ENCODE peak calls at places on chromosomes 1 and 21, in eight cellular contexts. U is A549, F is tibial nerve, V is endothelial cell of umbilical vein, A is NCI-H524, I is NCI-H510A treated with DMSO at 0.1 percent for 48 hours, S is cardiac fibroblast, Y is ACHN. Z is an unnamed sample.

GRCh38 chr21:14917762-14918161 is 147.0 kb downstream of the NRIP1 start:
- DNase-seq in U (no peak), F (no peak), V (no peak), A (peak; percentile 6), I (no peak), S (no peak), Y (no peak), Z (no peak)

GRCh38 chr1:113615425-113615824 is 143.9 kb downstream of the PHTF1 start:
- DNase-seq in U (no peak), F (no peak), V (no peak), A (no peak), I (no peak), S (peak; percentile 66), Y (no peak), Z (no peak)

GRCh38 chr1:200905411-200906052 is 10.8 kb downstream of the INAVA start:
- DNase-seq in U (peak; percentile 78), F (no peak), V (no peak), A (no peak), I (no peak), S (peak; percentile 51), Y (peak; percentile 27), Z (no peak)

GRCh38 chr1:85203573-85204169 is 2.9 kb upstream of the SYDE2 start:
- DNase-seq in U (no peak), F (no peak), V (no peak), A (no peak), I (no peak), S (peak; percentile 16), Y (no peak), Z (peak; percentile 55)

GRCh38 chr1:7409278-7409677 is 361.8 kb upstream of the VAMP3 start:
- DNase-seq in U (no peak), F (no peak), V (no peak), A (no peak), I (no peak), S (no peak), Y (no peak), Z (no peak)

GRCh38 chr1:1287288-1288110 is 7.3 kb downstream of the SCNN1D start:
- DNase-seq in U (no peak), F (no peak), V (no peak), A (no peak), I (no peak), S (no peak), Y (no peak), Z (no peak)

GRCh38 chr21:29892379-29892778 is 47.4 kb downstream of the GRIK1 start:
- DNase-seq in U (no peak), F (no peak), V (no peak), A (no peak), I (no peak), S (no peak), Y (no peak), Z (no peak)

GRCh38 chr1:32861904-32862698 is 8.6 kb downstream of the FNDC5 start:
- DNase-seq in U (no peak), F (no peak), V (no peak), A (no peak), I (no peak), S (peak; percentile 14), Y (no peak), Z (no peak)

GRCh38 chr1:228927947-228928898 is 192.9 kb downstream of the RHOU start:
- DNase-seq in U (no peak), F (no peak), V (no peak), A (no peak), I (no peak), S (no peak), Y (no peak), Z (no peak)

GRCh38 chr1:161885013-161885412 is 118.9 kb downstream of the ATF6 start:
- DNase-seq in U (peak; percentile 53), F (peak; percentile 49), V (peak; percentile 76), A (no peak), I (no peak), S (peak; percentile 94), Y (peak; percentile 13), Z (peak; percentile 67)

GRCh38 chr1:27594542-27595510 is 9.1 kb downstream of the AHDC1 start:
- DNase-seq in U (no peak), F (no peak), V (no peak), A (no peak), I (no peak), S (no peak), Y (no peak), Z (no peak)

GRCh38 chr1:233334092-233334491 is 6.6 kb downstream of the MAP3K21 start:
- DNase-seq in U (no peak), F (no peak), V (no peak), A (no peak), I (no peak), S (no peak), Y (no peak), Z (no peak)

GRCh38 chr1:224085421-224086108 is 28.3 kb upstream of the FBXO28 start:
- DNase-seq in U (no peak), F (no peak), V (no peak), A (no peak), I (no peak), S (no peak), Y (no peak), Z (no peak)

GRCh38 chr1:73105755-73106154 is 823.4 kb upstream of the NEGR1 start:
- DNase-seq in U (no peak), F (no peak), V (no peak), A (no peak), I (no peak), S (no peak), Y (no peak), Z (no peak)

GRCh38 chr1:214727274-214727673 is 124.3 kb downstream of the CENPF start:
- DNase-seq in U (peak; percentile 16), F (no peak), V (no peak), A (no peak), I (no peak), S (no peak), Y (no peak), Z (no peak)

GRCh38 chr1:41478118-41478748 is 6.2 kb downstream of the EDN2 start:
- DNase-seq in U (no peak), F (no peak), V (no peak), A (no peak), I (no peak), S (no peak), Y (no peak), Z (no peak)

GRCh38 chr1:63691672-63692425 is 82.0 kb upstream of the ROR1 start:
- DNase-seq in U (peak; percentile 91), F (peak; percentile 86), V (peak; percentile 90), A (peak; percentile 35), I (peak; percentile 68), S (peak; percentile 96), Y (peak; percentile 82), Z (peak; percentile 60)

GRCh38 chr1:38651669-38652068 is 207.9 kb downstream of the RRAGC start:
- DNase-seq in U (no peak), F (no peak), V (no peak), A (no peak), I (no peak), S (no peak), Y (no peak), Z (no peak)